ENCODE peak calls at places on chromosomes 1 and 21, in five cellular contexts. M, X, F, Y and I are unnamed samples.
A peak's percentile ranks its signal among the peaks of the same experiment; 100 is the strongest.

GRCh38 chr1:245263701-245264100 is 108.9 kb downstream of the KIF26B start:
- DNase-seq in M (no peak), Y (no peak), X (no peak), F (no peak), I (no peak)

GRCh38 chr1:59750612-59751395 is 63.9 kb upstream of the HOOK1 start:
- DNase-seq in F (no peak), Y (peak; percentile 80), X (no peak), M (no peak), I (no peak)

GRCh38 chr1:74693473-74693872 is 19.9 kb upstream of the ERICH3 start:
- DNase-seq in F (no peak), Y (peak; percentile 93), X (no peak), M (no peak), I (no peak)

GRCh38 chr1:53807916-53808315 is 30.2 kb downstream of the NDC1 start:
- DNase-seq in F (no peak), M (no peak), Y (no peak), X (no peak), I (no peak)

GRCh38 chr1:162207862-162208261 is 138.4 kb downstream of the NOS1AP start:
- DNase-seq in F (no peak), Y (no peak), M (no peak), X (no peak), I (no peak)

GRCh38 chr1:85444381-85444780 is 20.6 kb downstream of the DDAH1 start:
- DNase-seq in M (no peak), X (no peak), F (no peak), Y (no peak), I (no peak)

GRCh38 chr21:43364851-43365424 is 62.0 kb downstream of the SIK1 start:
- DNase-seq in X (no peak), F (no peak), M (no peak), Y (no peak), I (no peak)

GRCh38 chr1:229689273-229689672 is 63.2 kb downstream of the URB2 start:
- DNase-seq in F (no peak), M (no peak), Y (no peak), X (no peak), I (no peak)

GRCh38 chr1:160711528-160712311 is at the start of gene CD48:
- DNase-seq in Y (no peak), X (no peak), F (peak; percentile 93), M (no peak), I (peak; percentile 88)

GRCh38 chr1:29245876-29246275 is 9.6 kb downstream of the PTPRU start:
- DNase-seq in Y (peak; percentile 75), X (peak; percentile 68), F (peak; percentile 29), M (peak; percentile 50), I (peak; percentile 17)

GRCh38 chr1:109801791-109802135 is 38.0 kb upstream of the EPS8L3 start:
- DNase-seq in F (no peak), X (no peak), M (no peak), Y (no peak), I (no peak)

GRCh38 chr21:41411449-41412089 is 14.5 kb upstream of the MX1 start:
- DNase-seq in X (no peak), M (no peak), F (no peak), Y (peak; percentile 40), I (peak; percentile 43)

GRCh38 chr1:89930579-89930978 is 64.3 kb upstream of the ZNF326 start:
- DNase-seq in X (no peak), F (no peak), M (no peak), Y (no peak), I (no peak)

GRCh38 chr1:2784854-2785630 is 16.5 kb downstream of the TTC34 start:
- DNase-seq in X (peak; percentile 21), F (no peak), M (no peak), Y (no peak), I (no peak)

GRCh38 chr1:25922064-25922632 is 15.9 kb upstream of the STMN1 start:
- DNase-seq in F (no peak), X (no peak), Y (no peak), M (no peak), I (no peak)

GRCh38 chr1:31441073-31441472 is 28.1 kb downstream of the SERINC2 start:
- DNase-seq in Y (no peak), M (no peak), F (no peak), X (no peak), I (no peak)

GRCh38 chr1:22884806-22885559 is 87.7 kb downstream of the LACTBL1 start:
- DNase-seq in X (no peak), Y (no peak), F (peak; percentile 46), M (no peak), I (no peak)

GRCh38 chr1:6367381-6368007 is 26.1 kb downstream of the ACOT7 start:
- DNase-seq in M (no peak), X (no peak), F (no peak), Y (peak; percentile 38), I (no peak)

GRCh38 chr1:19967808-19968207 is 11.6 kb downstream of the PLA2G2A start:
- DNase-seq in F (no peak), Y (no peak), X (no peak), M (no peak), I (no peak)

GRCh38 chr21:41923641-41924342 is 30.0 kb downstream of the C2CD2 start:
- DNase-seq in F (no peak), Y (no peak), X (no peak), M (no peak), I (no peak)

GRCh38 chr1:210663730-210664573 is 335.2 kb downstream of the HHAT start:
- DNase-seq in X (peak; percentile 82), Y (no peak), M (no peak), F (no peak), I (no peak)

GRCh38 chr1:16459503-16459902 is 19.0 kb downstream of the NECAP2 start:
- DNase-seq in Y (no peak), X (no peak), M (no peak), F (no peak), I (no peak)

GRCh38 chr1:161727343-161727924 is 6.1 kb downstream of the FCRLB start:
- DNase-seq in X (no peak), F (peak; percentile 45), Y (peak; percentile 26), M (no peak), I (no peak)

GRCh38 chr1:37483785-37484184 is 9.4 kb downstream of the ZC3H12A start:
- DNase-seq in M (no peak), X (no peak), Y (no peak), F (no peak), I (no peak)

GRCh38 chr1:44610527-44611148 is 63.6 kb downstream of the TMEM53 start:
- DNase-seq in X (no peak), F (no peak), M (peak; percentile 34), Y (no peak), I (no peak)

GRCh38 chr1:231357831-231358354 is 19.8 kb downstream of the SPRTN start:
- DNase-seq in Y (peak; percentile 79), X (peak; percentile 57), F (peak; percentile 76), M (peak; percentile 73), I (peak; percentile 74)

GRCh38 chr1:166197597-166197996 is 30.8 kb upstream of the FAM78B start:
- DNase-seq in X (no peak), M (no peak), Y (no peak), F (no peak), I (no peak)

GRCh38 chr1:166193057-166193456 is 26.3 kb upstream of the FAM78B start:
- DNase-seq in F (no peak), X (no peak), M (peak; percentile 18), Y (no peak), I (no peak)

GRCh38 chr1:166200743-166201142 is 33.9 kb upstream of the FAM78B start:
- DNase-seq in F (no peak), X (no peak), Y (no peak), M (no peak), I (no peak)

DNA sequence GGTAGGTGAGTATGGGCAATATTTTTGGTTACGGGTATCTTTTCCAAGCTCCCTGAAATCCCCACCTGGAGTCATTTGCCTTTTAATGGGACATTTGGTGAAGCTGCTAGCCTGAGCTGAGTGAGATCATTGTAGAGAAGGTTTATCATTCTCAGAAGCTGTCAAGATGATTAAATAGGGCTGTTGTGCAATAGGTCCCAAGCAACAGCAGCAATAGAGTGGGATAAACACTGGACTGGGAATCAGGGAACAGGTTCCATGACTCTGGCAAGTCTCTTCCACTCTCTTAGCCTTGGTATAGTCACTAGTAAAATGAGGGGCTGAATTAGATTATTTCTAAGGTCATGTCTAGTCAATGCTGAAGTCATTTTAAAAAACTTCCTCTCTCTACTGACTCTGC is 30.3 kb upstream of the FAM78B start:
- DNase-seq in M (no peak), Y (no peak), F (no peak), X (no peak), I (no peak)
- TF ChIP-seq EZH2phosphoT487 in M (no peak), Y (no peak), F (no peak), X (no peak), I (no peak)

GRCh38 chr1:117753652-117754051 is 147.8 kb downstream of the TENT5C start:
- DNase-seq in X (no peak), M (no peak), Y (peak; percentile 61), F (peak; percentile 21), I (no peak)

GRCh38 chr1:117758444-117759316 is 152.8 kb downstream of the TENT5C start:
- DNase-seq in M (peak; percentile 94), X (peak; percentile 78), F (peak; percentile 66), Y (peak; percentile 96), I (peak; percentile 89)

GRCh38 chr1:117757668-117758067 is 151.8 kb downstream of the TENT5C start:
- DNase-seq in X (no peak), F (no peak), Y (peak; percentile 53), M (no peak), I (no peak)

GRCh38 chr1:117753232-117753631 is 147.4 kb downstream of the TENT5C start:
- DNase-seq in F (no peak), Y (no peak), X (no peak), M (no peak), I (no peak)

GRCh38 chr1:117754061-117754969 is 148.5 kb downstream of the TENT5C start:
- DNase-seq in Y (peak; percentile 84), M (peak; percentile 87), X (peak; percentile 61), F (peak; percentile 47), I (peak; percentile 74)
- H2AFZ ChIP-seq in Y (peak overlapping the region; percentile 77), M (peak overlapping the region; percentile 73), X (peak overlapping the region; percentile 54), F (peak overlapping the region; percentile 68), I (no peak overlapping the region)

GRCh38 chr21:38774586-38775285 is 31.0 kb upstream of the ETS2 start:
- DNase-seq in F (no peak), M (no peak), Y (no peak), X (no peak), I (no peak)

GRCh38 chr21:38774152-38774551 is 31.6 kb upstream of the ETS2 start:
- DNase-seq in F (no peak), X (no peak), M (no peak), Y (no peak), I (no peak)

GRCh38 chr21:38775733-38776132 is 30.0 kb upstream of the ETS2 start:
- DNase-seq in M (no peak), Y (no peak), F (no peak), X (no peak), I (no peak)

GRCh38 chr21:38771536-38771935 is 34.2 kb upstream of the ETS2 start:
- DNase-seq in F (no peak), Y (no peak), X (no peak), M (no peak), I (no peak)

GRCh38 chr21:38773108-38774061 is 32.3 kb upstream of the ETS2 start:
- DNase-seq in Y (peak; percentile 95), M (no peak), X (no peak), F (no peak), I (no peak)
- TF ChIP-seq EZH2phosphoT487 in Y (no peak), M (no peak), X (no peak), F (no peak), I (no peak)

DNA sequence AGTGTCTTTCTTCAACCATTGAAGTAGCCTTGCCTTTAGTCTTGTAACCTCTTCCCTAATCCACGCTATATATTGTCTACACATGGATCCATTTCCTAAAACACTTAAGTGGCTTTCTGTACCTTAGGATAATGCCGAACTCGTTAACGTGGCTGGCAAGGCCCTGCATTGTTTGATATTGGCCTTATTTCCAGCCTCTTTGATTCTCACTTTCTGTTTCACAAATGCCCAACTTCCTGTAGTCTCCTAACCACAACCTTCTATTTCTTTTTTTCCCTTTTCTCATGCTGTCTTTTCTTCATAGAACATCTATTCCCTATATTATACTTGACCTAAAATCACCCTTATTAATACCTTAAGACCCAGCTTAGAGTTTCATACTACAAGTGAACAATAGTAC is 536.0 kb downstream of the LMO4 start:
- DNase-seq in X (no peak), F (peak; percentile 67), M (no peak), Y (no peak), I (no peak)
- H2AFZ ChIP-seq in X (no peak overlapping the region), F (peak overlapping the region; percentile 28), M (no peak overlapping the region), Y (no peak overlapping the region), I (peak overlapping the region; percentile 23)